ENCODE peak calls at places on chromosomes 5 and 9, in nine cellular contexts. E is GM23248, L is GM12878, Q is OCI-LY7, H is IMR-90, P is GM23338, W is neural progenitor cell, U is fibroblast of lung, S is SK-N-SH. O is an unnamed sample.
A peak's percentile ranks its signal among the peaks of the same experiment; 100 is the strongest.

GRCh38 chr5:141135030-141135717 is at the start of gene PCDHB5:
- DNase-seq in E (peak; percentile 15), L (no peak), Q (no peak), H (no peak), P (peak; percentile 94), W (peak; percentile 54), U (peak; percentile 33), S (no peak), O (no peak)

GRCh38 chr5:611731-612486 is at the start of gene CEP72:
- DNase-seq in E (peak; percentile 96), L (peak; percentile 40), Q (peak; percentile 90), H (peak; percentile 76), P (peak; percentile 91), W (peak; percentile 95), U (peak; percentile 77), S (peak; percentile 99), O (peak; percentile 81)

GRCh38 chr5:9775339-9775738 is 145.2 kb upstream of the TAS2R1 start:
- DNase-seq in E (peak; percentile 61), L (no peak), Q (no peak), H (peak; percentile 73), P (no peak), W (no peak), U (no peak), S (no peak), O (no peak)

GRCh38 chr5:9654886-9655285 is 24.7 kb upstream of the TAS2R1 start:
- DNase-seq in E (peak; percentile 50), L (no peak), Q (no peak), H (peak; percentile 36), P (no peak), W (no peak), U (no peak), S (no peak), O (peak; percentile 2)

GRCh38 chr5:132557425-132557805 is 638 bp downstream of the RAD50 start:
- DNase-seq in E (peak; percentile 65), L (peak; percentile 19), Q (peak; percentile 73), H (peak; percentile 29), P (peak; percentile 69), W (peak; percentile 56), U (peak; percentile 44), S (peak; percentile 26), O (peak; percentile 33)

GRCh38 chr9:119818726-119819435 is 449.6 kb upstream of the BRINP1 start:
- DNase-seq in E (no peak), L (no peak), Q (no peak), H (no peak), P (no peak), W (no peak), U (no peak), S (no peak), O (no peak)

GRCh38 chr5:155512302-155512701 is 498.7 kb downstream of the KIF4B start:
- DNase-seq in E (no peak), L (no peak), Q (no peak), H (no peak), P (peak; percentile 68), W (peak; percentile 16), U (no peak), S (no peak), O (no peak)

GRCh38 chr9:113484258-113484730 is 20.8 kb downstream of the RGS3 start:
- DNase-seq in E (no peak), L (no peak), Q (no peak), H (peak; percentile 28), P (no peak), W (no peak), U (peak; percentile 28), S (peak; percentile 74), O (no peak)

GRCh38 chr9:129471201-129472019 is 149.5 kb downstream of the C9orf50 start:
- DNase-seq in E (no peak), L (no peak), Q (no peak), H (no peak), P (no peak), W (no peak), U (no peak), S (no peak), O (no peak)

GRCh38 chr9:82512724-82513123 is 524.2 kb downstream of the SPATA31D1 start:
- DNase-seq in E (no peak), L (no peak), Q (no peak), H (no peak), P (no peak), W (no peak), U (no peak), S (no peak), O (no peak)

GRCh38 chr5:117380316-117380715 is 805.7 kb upstream of the SEMA6A start:
- DNase-seq in E (no peak), L (no peak), Q (no peak), H (no peak), P (no peak), W (no peak), U (no peak), S (no peak), O (no peak)

GRCh38 chr9:91884746-91885687 is 65.0 kb downstream of the ROR2 start:
- DNase-seq in E (peak; percentile 37), L (no peak), Q (no peak), H (peak; percentile 55), P (peak; percentile 78), W (peak; percentile 89), U (peak; percentile 47), S (no peak), O (no peak)

GRCh38 chr5:141889282-141889871 is 11.2 kb upstream of the PCDH1 start:
- DNase-seq in E (peak; percentile 60), L (no peak), Q (peak; percentile 43), H (no peak), P (no peak), W (no peak), U (peak; percentile 44), S (peak; percentile 38), O (no peak)

GRCh38 chr9:107975426-107976010 is 485.9 kb upstream of the KLF4 start:
- DNase-seq in E (no peak), L (no peak), Q (no peak), H (no peak), P (no peak), W (no peak), U (no peak), S (no peak), O (no peak)

GRCh38 chr5:32734822-32735378 is 23.8 kb downstream of the NPR3 start:
- DNase-seq in E (no peak), L (no peak), Q (no peak), H (no peak), P (peak; percentile 11), W (no peak), U (no peak), S (no peak), O (no peak)

GRCh38 chr9:106941901-106942300 is 78.9 kb downstream of the ZNF462 start:
- DNase-seq in E (peak; percentile 9), L (no peak), Q (no peak), H (no peak), P (no peak), W (no peak), U (no peak), S (no peak), O (no peak)

GRCh38 chr9:121500165-121500478 is 478 bp upstream of the GGTA1 start:
- DNase-seq in E (no peak), L (no peak), Q (no peak), H (no peak), P (peak; percentile 73), W (peak; percentile 65), U (no peak), S (no peak), O (no peak)
- H2AFZ ChIP-seq in E (peak overlapping the region; percentile 73), L (no peak overlapping the region), Q (no peak overlapping the region), H (peak overlapping the region; percentile 93), P (peak overlapping the region; percentile 98), W (peak overlapping the region; percentile 99), U (peak overlapping the region; percentile 29), S (peak overlapping the region; percentile 81), O (peak overlapping the region; percentile 80)

GRCh38 chr5:139877129-139877597 is 81.6 kb downstream of the PSD2 start:
- DNase-seq in E (no peak), L (no peak), Q (no peak), H (no peak), P (peak; percentile 36), W (no peak), U (no peak), S (no peak), O (peak; percentile 85)
- H3K4me2 ChIP-seq in E (no peak overlapping the region), L (no peak overlapping the region), Q (no peak overlapping the region), H (no peak overlapping the region), P (no peak overlapping the region), W (no peak overlapping the region), U (no peak overlapping the region), S (no peak overlapping the region), O (peak overlapping the region; percentile 21)

DNA sequence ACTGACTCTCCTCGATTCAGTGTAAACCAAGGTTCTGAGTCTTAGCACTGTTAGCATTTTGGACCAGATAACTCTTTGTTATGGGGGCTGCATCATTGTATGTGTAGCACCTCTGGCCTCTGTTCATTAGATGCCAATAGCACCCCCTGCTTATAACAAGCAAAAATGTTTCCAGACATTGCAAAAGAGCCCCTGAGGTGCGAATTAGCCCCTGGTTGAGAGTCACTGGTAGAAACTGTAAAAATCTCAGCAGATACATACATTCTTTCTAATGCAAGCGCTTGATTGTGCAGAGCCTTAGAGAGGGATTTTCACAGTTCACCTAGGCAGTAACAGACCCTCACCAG is 2.8 kb downstream of the ADRB2 start:
- DNase-seq in E (no peak), L (no peak), Q (peak; percentile 68), H (no peak), P (no peak), W (no peak), U (no peak), S (no peak), O (no peak)
- H3K4me3 ChIP-seq in E (no peak overlapping the region), L (no peak overlapping the region), Q (peak overlapping the region; percentile 76), H (peak overlapping the region; percentile 35), P (no peak overlapping the region), W (no peak overlapping the region), U (peak overlapping the region; percentile 80), S (no peak overlapping the region), O (peak overlapping the region; percentile 81)

GRCh38 chr9:135961277-135961705 is at the start of gene UBAC1:
- DNase-seq in E (peak; percentile 98), L (peak; percentile 63), Q (peak; percentile 97), H (peak; percentile 94), P (peak; percentile 97), W (peak; percentile 98), U (peak; percentile 93), S (peak; percentile 99), O (peak; percentile 91)

GRCh38 chr9:135961811-135962695 is 880 bp upstream of the UBAC1 start:
- DNase-seq in E (no peak), L (no peak), Q (no peak), H (no peak), P (no peak), W (no peak), U (no peak), S (peak; percentile 55), O (no peak)

GRCh38 chr9:135958485-135958884 is 2.7 kb downstream of the UBAC1 start:
- DNase-seq in E (no peak), L (no peak), Q (no peak), H (no peak), P (no peak), W (no peak), U (no peak), S (no peak), O (no peak)

GRCh38 chr9:135960328-135961276 is 571 bp downstream of the UBAC1 start:
- DNase-seq in E (peak; percentile 64), L (no peak), Q (no peak), H (no peak), P (peak; percentile 53), W (peak; percentile 75), U (no peak), S (peak; percentile 80), O (peak; percentile 31)

DNA sequence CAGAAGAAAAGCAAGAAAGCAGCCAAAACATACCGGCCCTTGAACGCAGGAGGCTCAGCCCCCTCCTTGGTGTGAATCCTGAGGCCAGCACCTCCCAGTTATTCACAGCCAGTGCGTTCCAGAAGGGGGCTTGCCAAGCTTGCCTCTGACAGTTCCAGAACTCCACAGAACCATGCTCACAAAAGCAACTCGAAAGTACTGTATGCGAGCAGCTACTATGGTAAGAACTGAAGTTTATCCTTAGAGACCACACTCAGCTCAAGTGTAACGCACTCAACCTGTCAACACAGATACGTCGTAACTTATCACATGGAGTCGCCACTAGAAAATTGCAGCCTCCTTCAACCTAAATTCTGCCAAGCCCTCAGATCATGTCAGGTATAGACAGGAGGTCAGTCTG is 1.4 kb downstream of the UBAC1 start:
- DNase-seq in E (peak; percentile 41), L (no peak), Q (no peak), H (no peak), P (no peak), W (no peak), U (no peak), S (no peak), O (no peak)
- H2AFZ ChIP-seq in E (peak overlapping the region; percentile 85), L (no peak overlapping the region), Q (no peak overlapping the region), H (peak overlapping the region; percentile 5), P (no peak overlapping the region), W (no peak overlapping the region), U (no peak overlapping the region), S (no peak overlapping the region), O (peak overlapping the region; percentile 94)